ENCODE peak calls at places on chromosomes 6 and 20, in four cellular contexts. I, C, O and P are unnamed samples.
A peak's percentile ranks its signal among the peaks of the same experiment; 100 is the strongest.

GRCh38 chr20:334578-334977 is 9.2 kb downstream of the SOX12 start:
- DNase-seq in I (no peak), O (no peak), C (no peak), P (no peak)

GRCh38 chr6:99282479-99283062 is 66.9 kb downstream of the FAXC start:
- DNase-seq in O (peak; percentile 14), I (no peak), C (no peak), P (no peak)

GRCh38 chr20:47027042-47027441 is 132.4 kb downstream of the EYA2 start:
- DNase-seq in I (no peak), C (no peak), O (no peak), P (no peak)

GRCh38 chr20:4717816-4718215 is 3.9 kb upstream of the PRND start:
- DNase-seq in I (no peak), C (no peak), O (no peak), P (no peak)

GRCh38 chr20:37989601-37990001 is 43.7 kb downstream of the TTI1 start:
- DNase-seq in O (no peak), C (no peak), I (no peak), P (no peak)

GRCh38 chr6:81575446-81575845 is 177.0 kb downstream of the TENT5A start:
- DNase-seq in I (no peak), O (no peak), C (no peak), P (no peak)

GRCh38 chr6:31094389-31094881 is 17.9 kb downstream of the C6orf15 start:
- DNase-seq in I (no peak), C (no peak), O (no peak), P (no peak)

GRCh38 chr6:46606318-46606717 is 46.3 kb downstream of the CYP39A1 start:
- DNase-seq in C (no peak), O (no peak), I (no peak), P (no peak)

GRCh38 chr6:154995241-154996162 is at the start of gene TIAM2:
- DNase-seq in I (no peak), C (no peak), O (no peak), P (peak; percentile 63)

GRCh38 chr20:20488388-20488787 is 120.5 kb downstream of the INSM1 start:
- DNase-seq in O (no peak), C (no peak), I (no peak), P (no peak)

GRCh38 chr6:35601331-35602132 is 87.2 kb downstream of the FKBP5 start:
- DNase-seq in C (peak; percentile 63), O (no peak), I (no peak), P (no peak)

GRCh38 chr6:11270030-11271027 is 37.9 kb upstream of the NEDD9 start:
- DNase-seq in O (no peak), C (peak; percentile 72), I (no peak), P (no peak)

GRCh38 chr20:39112196-39112743 is 150.1 kb downstream of the DHX35 start:
- DNase-seq in O (peak; percentile 69), I (no peak), C (peak; percentile 65), P (peak; percentile 69)

GRCh38 chr20:36460648-36461599 is 80.4 kb upstream of the MYL9 start:
- DNase-seq in I (peak; percentile 65), O (peak; percentile 93), C (peak; percentile 89), P (peak; percentile 88)

GRCh38 chr20:20498081-20498861 is 130.4 kb downstream of the INSM1 start:
- DNase-seq in I (no peak), O (no peak), C (no peak), P (no peak)

GRCh38 chr20:58709013-58709702 is 16.6 kb downstream of the NPEPL1 start:
- DNase-seq in I (no peak), O (no peak), C (no peak), P (no peak)

GRCh38 chr6:6546318-6547110 is 42.0 kb upstream of the LY86 start:
- DNase-seq in C (no peak), O (no peak), I (no peak), P (peak; percentile 62)

GRCh38 chr6:1724124-1724523 is 114.4 kb downstream of the FOXC1 start:
- DNase-seq in C (no peak), O (no peak), I (no peak), P (no peak)

GRCh38 chr6:41713161-41713649 is 22.2 kb downstream of the TFEB start:
- DNase-seq in C (no peak), O (no peak), I (no peak), P (no peak)

GRCh38 chr6:73636048-73636447 is 17.7 kb downstream of the SLC17A5 start:
- DNase-seq in C (no peak), I (no peak), O (no peak), P (no peak)

GRCh38 chr6:3706547-3707467 is 44.7 kb downstream of the PXDC1 start:
- DNase-seq in I (no peak), O (no peak), C (no peak), P (no peak)

GRCh38 chr20:18304618-18305017 is 16.3 kb downstream of the ZNF133 start:
- DNase-seq in I (no peak), C (no peak), O (peak; percentile 41), P (no peak)

GRCh38 chr20:32358883-32359632 is 927 bp downstream of the ASXL1 start:
- DNase-seq in C (peak; percentile 85), I (no peak), O (peak; percentile 91), P (peak; percentile 85)

GRCh38 chr6:25410102-25410501 is 130.9 kb downstream of the CARMIL1 start:
- DNase-seq in I (no peak), O (no peak), C (no peak), P (no peak)

GRCh38 chr6:105459049-105459448 is 56.2 kb upstream of the PREP start:
- DNase-seq in C (no peak), I (peak; percentile 98), O (no peak), P (no peak)

GRCh38 chr6:133648576-133648975 is 240.3 kb upstream of the TCF21 start:
- DNase-seq in I (no peak), O (no peak), C (no peak), P (no peak)

GRCh38 chr6:133641111-133641510 is 247.8 kb upstream of the TCF21 start:
- DNase-seq in C (no peak), I (no peak), O (no peak), P (no peak)

GRCh38 chr6:133644548-133644947 is 244.4 kb upstream of the TCF21 start:
- DNase-seq in I (no peak), O (no peak), C (no peak), P (no peak)

GRCh38 chr6:133645000-133645619 is 243.8 kb upstream of the TCF21 start:
- DNase-seq in I (no peak), C (no peak), O (no peak), P (no peak)

GRCh38 chr6:133646021-133646682 is 242.8 kb upstream of the TCF21 start:
- DNase-seq in O (no peak), I (no peak), C (no peak), P (no peak)
- TF ChIP-seq CBFB in O (no peak), I (no peak), C (no peak), P (no peak)

GRCh38 chr20:25148982-25149846 is 46.3 kb upstream of the ENTPD6 start:
- DNase-seq in C (no peak), I (no peak), O (no peak), P (no peak)

GRCh38 chr20:25149986-25150385 is 45.5 kb upstream of the ENTPD6 start:
- DNase-seq in O (no peak), I (no peak), C (no peak), P (no peak)

GRCh38 chr20:25147716-25148115 is 47.8 kb upstream of the ENTPD6 start:
- DNase-seq in O (no peak), I (no peak), C (no peak), P (no peak)

GRCh38 chr20:25146976-25147375 is 48.5 kb upstream of the ENTPD6 start:
- DNase-seq in C (no peak), I (no peak), O (no peak), P (no peak)

GRCh38 chr20:25148181-25148981 is 47.1 kb upstream of the ENTPD6 start:
- DNase-seq in I (no peak), O (no peak), C (no peak), P (peak; percentile 58)
- TF ChIP-seq USF2 in I (no peak), O (no peak), C (no peak), P (peak; percentile 48)

DNA sequence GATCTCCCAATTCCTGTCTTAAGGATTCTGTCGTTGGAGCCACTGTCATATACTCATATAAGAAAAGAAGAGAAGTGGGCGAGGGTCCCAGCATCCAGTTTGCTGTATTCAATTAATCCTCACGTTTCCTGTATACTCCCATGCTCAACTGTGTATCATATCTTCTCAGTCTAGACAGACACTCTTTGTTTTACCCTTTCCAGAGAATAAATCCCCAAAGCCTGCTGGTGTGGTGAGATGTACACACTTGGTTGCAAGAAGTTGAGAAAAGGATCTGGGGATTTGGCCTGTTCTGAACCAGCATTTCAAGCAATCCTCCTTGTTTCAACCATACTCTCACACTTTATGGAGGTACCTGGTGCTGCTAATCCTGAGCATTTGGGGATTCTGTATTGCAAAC is 3.1 kb downstream of the TPMT start:
- DNase-seq in O (no peak), I (no peak), C (no peak), P (no peak)
- TF ChIP-seq CBFB in O (no peak), I (no peak), C (no peak), P (no peak)

GRCh38 chr20:10554285-10554684 is 119.2 kb downstream of the SLX4IP start:
- DNase-seq in O (no peak), I (no peak), C (no peak), P (no peak)
- TF ChIP-seq USF2 in O (no peak), I (no peak), C (no peak), P (no peak)

GRCh38 chr6:75932067-75932466 is 140.4 kb downstream of the IMPG1 start:
- DNase-seq in I (no peak), O (peak; percentile 25), C (peak; percentile 49), P (peak; percentile 76)

GRCh38 chr6:75933387-75933975 is 139.0 kb downstream of the IMPG1 start:
- DNase-seq in O (no peak), I (no peak), C (peak; percentile 15), P (no peak)

GRCh38 chr6:75936682-75937081 is 135.8 kb downstream of the IMPG1 start:
- DNase-seq in C (no peak), I (no peak), O (no peak), P (no peak)

GRCh38 chr6:75935473-75935793 is 137.0 kb downstream of the IMPG1 start:
- DNase-seq in C (no peak), O (no peak), I (no peak), P (no peak)

GRCh38 chr6:75934643-75935472 is 137.6 kb downstream of the IMPG1 start:
- DNase-seq in I (peak; percentile 16), C (peak; percentile 70), O (peak; percentile 47), P (peak; percentile 46)
- TF ChIP-seq CBFB in I (no peak), C (no peak), O (no peak), P (no peak)

DNA sequence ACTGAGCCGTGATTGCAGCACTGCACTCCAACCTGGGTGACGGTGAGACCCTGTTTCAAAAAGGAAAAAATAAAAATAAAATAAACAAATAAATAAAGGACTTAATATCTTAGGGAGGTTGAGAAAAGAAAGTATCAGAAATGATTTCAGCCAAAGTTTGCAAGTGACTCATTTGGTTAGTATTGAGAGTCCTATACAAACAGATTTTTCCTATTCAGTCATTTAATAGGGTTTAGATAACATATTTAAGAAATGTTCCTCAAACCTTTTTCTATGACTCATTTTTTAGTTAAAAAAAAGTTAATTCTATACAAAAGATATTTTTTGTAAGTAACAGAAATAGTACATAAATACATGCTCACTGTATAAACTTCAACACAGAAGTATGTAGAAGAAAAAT is 235.1 kb downstream of the GJA1 start:
- DNase-seq in O (no peak), C (no peak), I (no peak), P (no peak)
- TF ChIP-seq USF2 in O (no peak), C (no peak), I (no peak), P (no peak)

GRCh38 chr6:7644394-7644793 is 54.4 kb downstream of the SNRNP48 start:
- DNase-seq in I (no peak), C (no peak), O (no peak), P (no peak)
- TF ChIP-seq CBFB in I (no peak), C (no peak), O (no peak), P (no peak)